ENCODE peak calls at places on chromosomes 4 and X, in seven cellular contexts. F, T, W, V, O, M and D are unnamed samples.

GRCh38 chr4:101954351-101954750 is 163.8 kb downstream of the BANK1 start:
- DNase-seq in T (peak), W (no peak), V (no peak), O (no peak), F (peak), M (no peak), D (no peak)

GRCh38 chrX:35439692-35440091 is 358.4 kb upstream of the MAGEB16 start:
- DNase-seq in V (no peak), W (no peak), T (no peak), F (no peak), O (no peak), M (no peak), D (no peak)

GRCh38 chr4:152045781-152046571 is 285.2 kb upstream of the GATB start:
- DNase-seq in M (no peak), W (no peak), T (peak), V (no peak), O (no peak), F (peak), D (no peak)

GRCh38 chr4:137065306-137065705 is 467.0 kb downstream of the PCDH18 start:
- DNase-seq in T (peak), V (no peak), M (no peak), F (no peak), O (no peak), W (no peak), D (no peak)

GRCh38 chr4:153233761-153234371 is 29.6 kb downstream of the TRIM2 start:
- DNase-seq in O (peak), W (peak), M (peak), F (no peak), T (peak), V (no peak), D (no peak)

GRCh38 chr4:147347217-147347616 is 133.7 kb upstream of the EDNRA start:
- DNase-seq in V (no peak), M (no peak), F (no peak), W (no peak), T (no peak), O (no peak), D (no peak)

GRCh38 chr4:150960079-150960478 is 55.0 kb downstream of the LRBA start:
- DNase-seq in T (peak), O (no peak), V (no peak), M (peak), W (no peak), F (peak), D (no peak)

GRCh38 chr4:169167958-169168357 is 102.8 kb downstream of the SH3RF1 start:
- DNase-seq in W (no peak), T (no peak), F (no peak), O (no peak), M (no peak), V (no peak), D (no peak)